ENCODE peak calls at places on chromosomes 11 and 22, in four cellular contexts. One of them, this sample, is unnamed.

GRCh38 chr11:15858881-15859280 is 497.5 kb downstream of the SOX6 start:
- DNase-seq in HL-60: no peak
- DNase-seq in dorsolateral prefrontal cortex: no peak
- DNase-seq in adrenal gland: no peak
- DNase-seq in this sample: no peak

GRCh38 chr11:27514076-27514475 is 7.5 kb upstream of the LIN7C start:
- DNase-seq in HL-60: no peak
- DNase-seq in dorsolateral prefrontal cortex: no peak
- DNase-seq in adrenal gland: no peak
- DNase-seq in this sample: no peak

GRCh38 chr11:58059011-58059358 is 28.2 kb downstream of the OR6Q1 start:
- DNase-seq in HL-60: no peak
- DNase-seq in dorsolateral prefrontal cortex: no peak
- DNase-seq in adrenal gland: no peak
- DNase-seq in this sample: peak

GRCh38 chr11:13016415-13016814 is 7.3 kb downstream of the RASSF10 start:
- DNase-seq in HL-60: no peak
- DNase-seq in dorsolateral prefrontal cortex: no peak
- DNase-seq in adrenal gland: no peak
- DNase-seq in this sample: peak

GRCh38 chr11:87061766-87062165 is 24.0 kb downstream of the TMEM135 start:
- DNase-seq in HL-60: no peak
- DNase-seq in dorsolateral prefrontal cortex: no peak
- DNase-seq in adrenal gland: no peak
- DNase-seq in this sample: no peak

GRCh38 chr22:33875316-33875715 is 45.0 kb downstream of the LARGE1 start:
- DNase-seq in HL-60: no peak
- DNase-seq in dorsolateral prefrontal cortex: no peak
- DNase-seq in adrenal gland: no peak
- DNase-seq in this sample: no peak

GRCh38 chr22:20951932-20952380 is 15.1 kb upstream of the AIFM3 start:
- DNase-seq in HL-60: no peak
- DNase-seq in dorsolateral prefrontal cortex: no peak
- DNase-seq in adrenal gland: no peak
- DNase-seq in this sample: no peak

GRCh38 chr11:68120212-68121066 is 749 bp downstream of the CHKA start:
- DNase-seq in HL-60: peak
- DNase-seq in dorsolateral prefrontal cortex: no peak
- DNase-seq in adrenal gland: peak
- DNase-seq in this sample: no peak

GRCh38 chr11:28606930-28607329 is 498.7 kb downstream of the METTL15 start:
- DNase-seq in HL-60: no peak
- DNase-seq in dorsolateral prefrontal cortex: no peak
- DNase-seq in adrenal gland: no peak
- DNase-seq in this sample: peak

GRCh38 chr22:39356464-39356863 is 6.7 kb downstream of the SYNGR1 start:
- DNase-seq in HL-60: no peak
- DNase-seq in dorsolateral prefrontal cortex: peak
- DNase-seq in adrenal gland: no peak
- DNase-seq in this sample: peak

GRCh38 chr22:32584650-32585049 is 110.0 kb downstream of the FBXO7 start:
- DNase-seq in HL-60: no peak
- DNase-seq in dorsolateral prefrontal cortex: no peak
- DNase-seq in adrenal gland: no peak
- DNase-seq in this sample: no peak

GRCh38 chr22:31279327-31279669 is 13.0 kb downstream of the PIK3IP1 start:
- DNase-seq in HL-60: no peak
- DNase-seq in dorsolateral prefrontal cortex: no peak
- DNase-seq in adrenal gland: peak
- DNase-seq in this sample: no peak

GRCh38 chr22:23063539-23064380 is 6.6 kb upstream of the GNAZ start:
- DNase-seq in HL-60: no peak
- DNase-seq in dorsolateral prefrontal cortex: peak
- DNase-seq in adrenal gland: no peak
- DNase-seq in this sample: no peak

GRCh38 chr22:43177479-43177878 is 9.5 kb downstream of the TTLL12 start:
- DNase-seq in HL-60: no peak
- DNase-seq in dorsolateral prefrontal cortex: no peak
- DNase-seq in adrenal gland: no peak
- DNase-seq in this sample: no peak

GRCh38 chr11:16607675-16608644 is 130.5 kb upstream of the C11orf58 start:
- DNase-seq in HL-60: no peak
- DNase-seq in dorsolateral prefrontal cortex: no peak
- DNase-seq in adrenal gland: peak
- DNase-seq in this sample: peak

GRCh38 chr11:40517122-40517521 is 942.3 kb downstream of the LRRC4C start:
- DNase-seq in HL-60: no peak
- DNase-seq in dorsolateral prefrontal cortex: no peak
- DNase-seq in adrenal gland: no peak
- DNase-seq in this sample: no peak

GRCh38 chr11:90947930-90948329 is 725.1 kb upstream of the CHORDC1 start:
- DNase-seq in HL-60: no peak
- DNase-seq in dorsolateral prefrontal cortex: no peak
- DNase-seq in adrenal gland: no peak
- DNase-seq in this sample: no peak

GRCh38 chr11:130601141-130601540 is 152.7 kb downstream of the ADAMTS15 start:
- DNase-seq in HL-60: no peak
- DNase-seq in dorsolateral prefrontal cortex: no peak
- DNase-seq in adrenal gland: no peak
- DNase-seq in this sample: no peak

GRCh38 chr11:45463541-45463940 is 177.4 kb upstream of the SYT13 start:
- DNase-seq in HL-60: no peak
- DNase-seq in dorsolateral prefrontal cortex: no peak
- DNase-seq in adrenal gland: no peak
- DNase-seq in this sample: no peak

GRCh38 chr11:92482502-92482901 is 257.9 kb downstream of the FAT3 start:
- DNase-seq in HL-60: no peak
- DNase-seq in dorsolateral prefrontal cortex: no peak
- DNase-seq in adrenal gland: no peak
- DNase-seq in this sample: no peak

GRCh38 chr22:35686298-35686697 is 31.4 kb upstream of the APOL5 start:
- DNase-seq in HL-60: no peak
- DNase-seq in dorsolateral prefrontal cortex: no peak
- DNase-seq in adrenal gland: no peak
- DNase-seq in this sample: no peak

GRCh38 chr22:45302047-45302446 is 7.7 kb upstream of the FAM118A start:
- DNase-seq in HL-60: peak
- DNase-seq in dorsolateral prefrontal cortex: no peak
- DNase-seq in adrenal gland: no peak
- DNase-seq in this sample: peak

GRCh38 chr22:46023558-46023981 is 46.6 kb upstream of the WNT7B start:
- DNase-seq in HL-60: no peak
- DNase-seq in dorsolateral prefrontal cortex: peak
- DNase-seq in adrenal gland: no peak
- DNase-seq in this sample: peak

GRCh38 chr11:123018702-123019101 is 37.1 kb upstream of the BSX start:
- DNase-seq in HL-60: no peak
- DNase-seq in dorsolateral prefrontal cortex: no peak
- DNase-seq in adrenal gland: no peak
- DNase-seq in this sample: no peak

GRCh38 chr22:33002035-33002434 is 56.1 kb downstream of the SYN3 start:
- DNase-seq in HL-60: no peak
- DNase-seq in dorsolateral prefrontal cortex: no peak
- DNase-seq in adrenal gland: no peak
- DNase-seq in this sample: peak

GRCh38 chr11:47216141-47216798 is 1.5 kb downstream of the DDB2 start:
- DNase-seq in HL-60: no peak
- DNase-seq in dorsolateral prefrontal cortex: no peak
- DNase-seq in adrenal gland: peak
- DNase-seq in this sample: peak

GRCh38 chr22:48331266-48331665 is 1496.4 kb downstream of the BRD1 start:
- DNase-seq in HL-60: no peak
- DNase-seq in dorsolateral prefrontal cortex: no peak
- DNase-seq in adrenal gland: no peak
- DNase-seq in this sample: no peak

GRCh38 chr11:101436511-101437142 is 147.2 kb downstream of the TRPC6 start:
- DNase-seq in HL-60: no peak
- DNase-seq in dorsolateral prefrontal cortex: no peak
- DNase-seq in adrenal gland: peak
- DNase-seq in this sample: peak

GRCh38 chr11:124893781-124894401 is 3.8 kb downstream of the ROBO4 start:
- DNase-seq in HL-60: no peak
- DNase-seq in dorsolateral prefrontal cortex: no peak
- DNase-seq in adrenal gland: no peak
- DNase-seq in this sample: no peak

GRCh38 chr11:61429346-61429690 is 457 bp downstream of the CPSF7 start:
- DNase-seq in HL-60: peak
- DNase-seq in dorsolateral prefrontal cortex: peak
- DNase-seq in adrenal gland: peak
- DNase-seq in this sample: peak

GRCh38 chr22:29270475-29271271 is 2.6 kb downstream of the EWSR1 start:
- DNase-seq in HL-60: no peak
- DNase-seq in dorsolateral prefrontal cortex: no peak
- DNase-seq in adrenal gland: no peak
- DNase-seq in this sample: peak

GRCh38 chr11:38256436-38256835 is 1658.4 kb upstream of the RAG2 start:
- DNase-seq in HL-60: no peak
- DNase-seq in dorsolateral prefrontal cortex: no peak
- DNase-seq in adrenal gland: no peak
- DNase-seq in this sample: no peak

GRCh38 chr11:111843659-111844058 is 27.7 kb downstream of the ALG9 start:
- DNase-seq in HL-60: no peak
- DNase-seq in dorsolateral prefrontal cortex: no peak
- DNase-seq in adrenal gland: no peak
- DNase-seq in this sample: no peak

GRCh38 chr11:11081786-11082185 is 223.9 kb upstream of the ZBED5 start:
- DNase-seq in HL-60: no peak
- DNase-seq in dorsolateral prefrontal cortex: no peak
- DNase-seq in adrenal gland: no peak
- DNase-seq in this sample: no peak

GRCh38 chr22:33853200-33854097 is 66.8 kb downstream of the LARGE1 start:
- DNase-seq in HL-60: no peak
- DNase-seq in dorsolateral prefrontal cortex: peak
- DNase-seq in adrenal gland: peak
- DNase-seq in this sample: peak

GRCh38 chr22:47059701-47060161 is 297.3 kb downstream of the TBC1D22A start:
- DNase-seq in HL-60: no peak
- DNase-seq in dorsolateral prefrontal cortex: no peak
- DNase-seq in adrenal gland: no peak
- DNase-seq in this sample: no peak

GRCh38 chr11:10592331-10592730 is 23.9 kb upstream of the LYVE1 start:
- DNase-seq in HL-60: no peak
- DNase-seq in dorsolateral prefrontal cortex: no peak
- DNase-seq in adrenal gland: no peak
- DNase-seq in this sample: peak

GRCh38 chr11:66543263-66544107 is 2.4 kb downstream of the ZDHHC24 start:
- DNase-seq in HL-60: no peak
- DNase-seq in dorsolateral prefrontal cortex: peak
- DNase-seq in adrenal gland: peak
- DNase-seq in this sample: peak

GRCh38 chr11:73137262-73137941 is 4.7 kb downstream of the FCHSD2 start:
- DNase-seq in HL-60: no peak
- DNase-seq in dorsolateral prefrontal cortex: no peak
- DNase-seq in adrenal gland: no peak
- DNase-seq in this sample: no peak

GRCh38 chr11:121881806-121882205 is 234.2 kb downstream of the BLID start:
- DNase-seq in HL-60: no peak
- DNase-seq in dorsolateral prefrontal cortex: no peak
- DNase-seq in adrenal gland: no peak
- DNase-seq in this sample: peak
- H3K4me3 ChIP-seq in HL-60: no peak
- H3K4me3 ChIP-seq in dorsolateral prefrontal cortex: no peak
- H3K4me3 ChIP-seq in adrenal gland: no peak
- H3K4me3 ChIP-seq in this sample: no peak

DNA sequence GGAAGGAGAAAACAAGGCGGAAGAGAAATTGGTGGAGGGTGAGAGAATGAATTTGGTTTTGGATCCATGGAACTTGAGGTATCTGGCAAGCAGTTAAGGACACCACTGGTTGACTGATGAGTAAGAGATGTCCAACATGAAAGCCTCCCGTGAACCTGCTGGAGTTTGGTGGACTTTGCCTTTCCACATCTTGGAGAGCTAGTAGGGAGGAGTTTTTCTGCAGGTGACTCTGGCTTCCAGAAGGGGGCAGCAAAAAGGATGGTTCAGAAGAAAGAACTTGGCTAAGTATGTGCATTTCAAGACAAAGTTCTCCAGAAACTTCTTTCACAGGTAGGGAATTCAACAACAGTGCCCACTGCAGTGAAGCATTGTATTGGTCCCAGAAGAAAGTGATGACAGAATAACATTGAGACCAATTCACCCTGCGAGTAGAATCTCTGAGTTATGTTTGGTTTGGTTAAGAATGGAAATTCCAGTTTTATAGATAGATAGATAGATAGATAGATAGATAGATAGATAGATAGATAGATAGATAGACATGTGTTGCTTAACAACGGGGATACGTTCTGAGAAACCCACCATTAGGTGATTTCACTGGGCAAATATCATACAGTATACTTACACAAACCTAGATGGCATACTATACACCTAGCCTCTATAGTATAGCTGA is 28.5 kb downstream of the DCDC1 start:
- DNase-seq in HL-60: no peak
- DNase-seq in dorsolateral prefrontal cortex: no peak
- DNase-seq in adrenal gland: no peak
- DNase-seq in this sample: peak
- TF ChIP-seq CTCF in HL-60: peak
- TF ChIP-seq CTCF in dorsolateral prefrontal cortex: peak
- TF ChIP-seq CTCF in adrenal gland: peak
- TF ChIP-seq CTCF in this sample: peak

GRCh38 chr11:8757047-8757446 is 74.5 kb downstream of the RPL27A start:
- DNase-seq in HL-60: no peak
- DNase-seq in dorsolateral prefrontal cortex: no peak
- DNase-seq in adrenal gland: no peak
- DNase-seq in this sample: peak

GRCh38 chr11:8758619-8759169 is 76.1 kb downstream of the RPL27A start:
- DNase-seq in HL-60: no peak
- DNase-seq in dorsolateral prefrontal cortex: no peak
- DNase-seq in adrenal gland: no peak
- DNase-seq in this sample: no peak

GRCh38 chr11:8760896-8761295 is 78.3 kb downstream of the RPL27A start:
- DNase-seq in HL-60: no peak
- DNase-seq in dorsolateral prefrontal cortex: no peak
- DNase-seq in adrenal gland: no peak
- DNase-seq in this sample: no peak

GRCh38 chr11:8757533-8757932 is 74.9 kb downstream of the RPL27A start:
- DNase-seq in HL-60: no peak
- DNase-seq in dorsolateral prefrontal cortex: no peak
- DNase-seq in adrenal gland: no peak
- DNase-seq in this sample: no peak

DNA sequence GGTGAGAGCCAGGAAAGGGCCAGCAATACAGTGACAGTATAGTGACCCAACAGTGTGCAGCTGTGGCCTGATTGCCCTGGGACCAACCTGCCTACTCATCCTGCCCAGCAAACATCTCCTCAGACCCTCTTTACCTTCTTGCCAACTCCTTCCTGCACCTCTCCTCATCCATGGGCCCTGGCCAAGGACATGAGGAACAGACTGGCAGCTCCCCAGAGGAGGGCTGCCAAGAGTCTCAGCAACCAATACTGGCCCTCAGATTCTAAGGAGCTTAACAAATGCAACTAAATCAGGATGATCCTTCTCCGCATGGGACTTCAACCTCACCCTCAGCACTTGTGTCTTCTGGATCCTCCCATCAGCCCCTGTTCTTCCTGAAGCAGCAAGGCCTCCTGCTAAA is 77.0 kb downstream of the RPL27A start:
- DNase-seq in HL-60: no peak
- DNase-seq in dorsolateral prefrontal cortex: no peak
- DNase-seq in adrenal gland: peak
- DNase-seq in this sample: no peak
- H3K4me3 ChIP-seq in HL-60: no peak
- H3K4me3 ChIP-seq in dorsolateral prefrontal cortex: no peak
- H3K4me3 ChIP-seq in adrenal gland: no peak
- H3K4me3 ChIP-seq in this sample: no peak

GRCh38 chr11:118658372-118659313 is 20.8 kb downstream of the TREH start:
- DNase-seq in HL-60: no peak
- DNase-seq in dorsolateral prefrontal cortex: no peak
- DNase-seq in adrenal gland: no peak
- DNase-seq in this sample: no peak
- TF ChIP-seq CTCF in HL-60: no peak
- TF ChIP-seq CTCF in dorsolateral prefrontal cortex: no peak
- TF ChIP-seq CTCF in adrenal gland: no peak
- TF ChIP-seq CTCF in this sample: peak